ENCODE peak calls at places on chromosome 3, in nine cellular contexts. One of them, this sample, is unnamed.

GRCh38 chr3:77835916-77836315 is 796.0 kb downstream of the ROBO2 start:
- DNase-seq in H9: no peak
- DNase-seq in astrocyte: no peak
- DNase-seq in colonic mucosa: no peak
- DNase-seq in SJSA1: no peak
- DNase-seq in CD4-positive, alpha-beta T cell: no peak
- DNase-seq in tibial nerve: no peak
- DNase-seq in psoas muscle: no peak
- DNase-seq in ovary: no peak
- DNase-seq in this sample: no peak

GRCh38 chr3:131669590-131669989 is 166.8 kb upstream of the MRPL3 start:
- DNase-seq in SJSA1: no peak
- DNase-seq in tibial nerve: no peak
- DNase-seq in CD4-positive, alpha-beta T cell: no peak
- DNase-seq in psoas muscle: no peak
- DNase-seq in colonic mucosa: no peak
- DNase-seq in H9: no peak
- DNase-seq in ovary: no peak
- DNase-seq in astrocyte: no peak
- DNase-seq in this sample: no peak

GRCh38 chr3:171661484-171661883 is 148.8 kb downstream of the PLD1 start:
- DNase-seq in psoas muscle: no peak
- DNase-seq in ovary: no peak
- DNase-seq in tibial nerve: no peak
- DNase-seq in colonic mucosa: no peak
- DNase-seq in CD4-positive, alpha-beta T cell: no peak
- DNase-seq in H9: no peak
- DNase-seq in astrocyte: no peak
- DNase-seq in SJSA1: no peak
- DNase-seq in this sample: no peak

GRCh38 chr3:134985841-134986520 is 190.9 kb downstream of the EPHB1 start:
- DNase-seq in ovary: no peak
- DNase-seq in astrocyte: peak; percentile 2
- DNase-seq in SJSA1: no peak
- DNase-seq in H9: no peak
- DNase-seq in tibial nerve: no peak
- DNase-seq in CD4-positive, alpha-beta T cell: no peak
- DNase-seq in psoas muscle: no peak
- DNase-seq in colonic mucosa: no peak
- DNase-seq in this sample: no peak

GRCh38 chr3:40116478-40117162 is 192.9 kb upstream of the EIF1B start:
- DNase-seq in astrocyte: peak; percentile 69
- DNase-seq in tibial nerve: no peak
- DNase-seq in colonic mucosa: no peak
- DNase-seq in psoas muscle: no peak
- DNase-seq in H9: no peak
- DNase-seq in CD4-positive, alpha-beta T cell: no peak
- DNase-seq in SJSA1: no peak
- DNase-seq in ovary: no peak
- DNase-seq in this sample: no peak

GRCh38 chr3:130582457-130583155 is 65.6 kb downstream of the COL6A6 start:
- DNase-seq in astrocyte: no peak
- DNase-seq in psoas muscle: no peak
- DNase-seq in colonic mucosa: no peak
- DNase-seq in SJSA1: no peak
- DNase-seq in ovary: no peak
- DNase-seq in H9: no peak
- DNase-seq in tibial nerve: no peak
- DNase-seq in CD4-positive, alpha-beta T cell: no peak
- DNase-seq in this sample: no peak

GRCh38 chr3:108136888-108137814 is 46.3 kb upstream of the CD47 start:
- DNase-seq in tibial nerve: no peak
- DNase-seq in astrocyte: no peak
- DNase-seq in SJSA1: no peak
- DNase-seq in psoas muscle: no peak
- DNase-seq in CD4-positive, alpha-beta T cell: no peak
- DNase-seq in ovary: no peak
- DNase-seq in colonic mucosa: no peak
- DNase-seq in H9: no peak
- DNase-seq in this sample: no peak

GRCh38 chr3:88433572-88433971 is 283.8 kb downstream of the C3orf38 start:
- DNase-seq in H9: no peak
- DNase-seq in astrocyte: no peak
- DNase-seq in SJSA1: no peak
- DNase-seq in tibial nerve: no peak
- DNase-seq in ovary: no peak
- DNase-seq in CD4-positive, alpha-beta T cell: no peak
- DNase-seq in colonic mucosa: no peak
- DNase-seq in psoas muscle: no peak
- DNase-seq in this sample: no peak

GRCh38 chr3:139653582-139653981 is 24.2 kb downstream of the NMNAT3 start:
- DNase-seq in H9: no peak
- DNase-seq in psoas muscle: no peak
- DNase-seq in CD4-positive, alpha-beta T cell: no peak
- DNase-seq in SJSA1: no peak
- DNase-seq in ovary: peak; percentile 34
- DNase-seq in colonic mucosa: peak; percentile 30
- DNase-seq in astrocyte: no peak
- DNase-seq in tibial nerve: no peak
- DNase-seq in this sample: no peak

GRCh38 chr3:113534365-113534764 is 2.0 kb downstream of the SIDT1 start:
- DNase-seq in tibial nerve: no peak
- DNase-seq in astrocyte: no peak
- DNase-seq in SJSA1: no peak
- DNase-seq in colonic mucosa: no peak
- DNase-seq in psoas muscle: no peak
- DNase-seq in H9: no peak
- DNase-seq in ovary: no peak
- DNase-seq in CD4-positive, alpha-beta T cell: no peak
- DNase-seq in this sample: no peak

GRCh38 chr3:99923873-99924272 is 106.2 kb downstream of the CMSS1 start:
- DNase-seq in tibial nerve: no peak
- DNase-seq in ovary: no peak
- DNase-seq in CD4-positive, alpha-beta T cell: no peak
- DNase-seq in SJSA1: no peak
- DNase-seq in psoas muscle: no peak
- DNase-seq in colonic mucosa: no peak
- DNase-seq in astrocyte: no peak
- DNase-seq in H9: no peak
- DNase-seq in this sample: no peak

GRCh38 chr3:15645246-15645645 is 43.7 kb downstream of the BTD start:
- DNase-seq in tibial nerve: no peak
- DNase-seq in CD4-positive, alpha-beta T cell: no peak
- DNase-seq in psoas muscle: no peak
- DNase-seq in ovary: no peak
- DNase-seq in astrocyte: no peak
- DNase-seq in colonic mucosa: no peak
- DNase-seq in SJSA1: no peak
- DNase-seq in H9: no peak
- DNase-seq in this sample: no peak

GRCh38 chr3:5012398-5012797 is 33.2 kb downstream of the BHLHE40 start:
- DNase-seq in colonic mucosa: no peak
- DNase-seq in tibial nerve: no peak
- DNase-seq in CD4-positive, alpha-beta T cell: no peak
- DNase-seq in H9: no peak
- DNase-seq in astrocyte: no peak
- DNase-seq in ovary: no peak
- DNase-seq in psoas muscle: no peak
- DNase-seq in SJSA1: no peak
- DNase-seq in this sample: no peak

GRCh38 chr3:183188895-183189462 is 26.4 kb upstream of the LAMP3 start:
- DNase-seq in SJSA1: no peak
- DNase-seq in H9: peak; percentile 71
- DNase-seq in colonic mucosa: peak; percentile 43
- DNase-seq in psoas muscle: peak; percentile 56
- DNase-seq in CD4-positive, alpha-beta T cell: no peak
- DNase-seq in tibial nerve: no peak
- DNase-seq in astrocyte: no peak
- DNase-seq in ovary: peak; percentile 32
- DNase-seq in this sample: no peak

GRCh38 chr3:11536936-11537612 is 106.6 kb downstream of the VGLL4 start:
- DNase-seq in ovary: peak; percentile 16
- DNase-seq in colonic mucosa: no peak
- DNase-seq in CD4-positive, alpha-beta T cell: no peak
- DNase-seq in tibial nerve: no peak
- DNase-seq in H9: no peak
- DNase-seq in astrocyte: no peak
- DNase-seq in SJSA1: no peak
- DNase-seq in psoas muscle: no peak
- DNase-seq in this sample: no peak

GRCh38 chr3:24498796-24499195 is 4.1 kb upstream of the THRB start:
- DNase-seq in tibial nerve: no peak
- DNase-seq in astrocyte: no peak
- DNase-seq in CD4-positive, alpha-beta T cell: no peak
- DNase-seq in SJSA1: no peak
- DNase-seq in colonic mucosa: no peak
- DNase-seq in H9: no peak
- DNase-seq in ovary: no peak
- DNase-seq in psoas muscle: no peak
- DNase-seq in this sample: no peak

GRCh38 chr3:192897005-192897404 is 20.7 kb downstream of the MB21D2 start:
- DNase-seq in CD4-positive, alpha-beta T cell: no peak
- DNase-seq in SJSA1: no peak
- DNase-seq in colonic mucosa: no peak
- DNase-seq in ovary: no peak
- DNase-seq in tibial nerve: no peak
- DNase-seq in astrocyte: no peak
- DNase-seq in H9: no peak
- DNase-seq in psoas muscle: no peak
- DNase-seq in this sample: no peak

DNA sequence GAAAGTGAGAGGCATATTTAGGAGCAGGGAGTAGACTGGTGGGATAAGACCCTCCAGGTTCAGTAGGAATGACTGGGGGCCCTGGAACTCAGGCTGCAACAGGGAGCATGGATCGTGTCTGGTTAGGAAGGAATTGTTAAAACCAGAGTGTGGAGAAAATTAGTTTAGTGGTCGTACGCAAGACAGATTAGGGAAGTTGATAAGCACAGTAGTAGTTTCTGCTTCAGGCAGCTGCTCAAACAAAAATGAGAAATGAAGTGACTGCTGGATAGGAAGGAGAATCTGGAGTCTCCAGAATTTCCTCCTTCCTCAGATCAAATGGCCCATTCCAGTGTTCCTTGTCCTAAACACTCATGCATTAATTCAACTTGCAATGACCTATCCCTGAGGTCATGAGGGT is 11.2 kb downstream of the MYD88 start:
- DNase-seq in astrocyte: no peak
- DNase-seq in psoas muscle: no peak
- DNase-seq in ovary: no peak
- DNase-seq in tibial nerve: no peak
- DNase-seq in SJSA1: no peak
- DNase-seq in CD4-positive, alpha-beta T cell: no peak
- DNase-seq in H9: no peak
- DNase-seq in colonic mucosa: no peak
- DNase-seq in this sample: no peak
- H3K27ac ChIP-seq in astrocyte: no peak overlapping the region
- H3K27ac ChIP-seq in psoas muscle: no peak overlapping the region
- H3K27ac ChIP-seq in ovary: no peak overlapping the region
- H3K27ac ChIP-seq in tibial nerve: peak overlapping the region; percentile 60
- H3K27ac ChIP-seq in SJSA1: no peak overlapping the region
- H3K27ac ChIP-seq in CD4-positive, alpha-beta T cell: no peak overlapping the region
- H3K27ac ChIP-seq in H9: no peak overlapping the region
- H3K27ac ChIP-seq in colonic mucosa: no peak overlapping the region
- H3K27ac ChIP-seq in this sample: no peak overlapping the region

GRCh38 chr3:124131158-124132115 is 139.5 kb upstream of the ROPN1 start:
- DNase-seq in tibial nerve: no peak
- DNase-seq in CD4-positive, alpha-beta T cell: no peak
- DNase-seq in ovary: no peak
- DNase-seq in colonic mucosa: no peak
- DNase-seq in astrocyte: no peak
- DNase-seq in SJSA1: no peak
- DNase-seq in H9: no peak
- DNase-seq in psoas muscle: peak; percentile 52
- DNase-seq in this sample: no peak
- H3K27me3 ChIP-seq in tibial nerve: no peaks in the 10 kb centered on the region
- H3K27me3 ChIP-seq in CD4-positive, alpha-beta T cell: no peaks in the 10 kb centered on the region
- H3K27me3 ChIP-seq in ovary: no peaks in the 10 kb centered on the region
- H3K27me3 ChIP-seq in colonic mucosa: no peaks in the 10 kb centered on the region
- H3K27me3 ChIP-seq in astrocyte: no peaks in the 10 kb centered on the region
- H3K27me3 ChIP-seq in SJSA1: no peaks in the 10 kb centered on the region
- H3K27me3 ChIP-seq in H9: no peaks in the 10 kb centered on the region
- H3K27me3 ChIP-seq in psoas muscle: no peaks in the 10 kb centered on the region
- H3K27me3 ChIP-seq in this sample: no peaks in the 10 kb centered on the region

DNA sequence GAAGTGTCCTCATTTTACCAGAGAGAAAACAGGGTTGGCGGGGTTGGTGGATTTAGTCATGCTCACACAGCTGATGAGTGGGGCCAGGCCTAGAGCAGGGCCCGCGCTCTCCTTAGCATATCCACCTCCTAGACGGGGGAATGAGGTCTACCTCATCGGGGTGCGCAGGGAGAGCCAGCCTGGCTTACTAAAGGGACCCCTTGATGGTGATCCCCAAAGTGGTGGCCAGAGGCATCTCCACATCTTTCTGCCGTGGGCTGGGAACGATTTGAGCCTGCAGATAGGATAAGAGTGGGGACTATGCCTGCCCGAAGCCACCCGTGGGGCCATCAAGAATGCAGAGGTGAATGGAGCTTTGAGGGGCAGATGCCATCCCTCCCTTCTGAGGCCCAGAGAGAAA is 69.4 kb downstream of the UMPS start:
- DNase-seq in H9: no peak
- DNase-seq in ovary: no peak
- DNase-seq in psoas muscle: no peak
- DNase-seq in astrocyte: no peak
- DNase-seq in SJSA1: no peak
- DNase-seq in colonic mucosa: no peak
- DNase-seq in tibial nerve: no peak
- DNase-seq in CD4-positive, alpha-beta T cell: no peak
- DNase-seq in this sample: no peak
- H3K27ac ChIP-seq in H9: no peak overlapping the region
- H3K27ac ChIP-seq in ovary: no peak overlapping the region
- H3K27ac ChIP-seq in psoas muscle: peak overlapping the region; percentile 19
- H3K27ac ChIP-seq in astrocyte: no peak overlapping the region
- H3K27ac ChIP-seq in SJSA1: no peak overlapping the region
- H3K27ac ChIP-seq in colonic mucosa: no peak overlapping the region
- H3K27ac ChIP-seq in tibial nerve: no peak overlapping the region
- H3K27ac ChIP-seq in CD4-positive, alpha-beta T cell: no peak overlapping the region
- H3K27ac ChIP-seq in this sample: peak overlapping the region; percentile 61

GRCh38 chr3:73299184-73299691 is 237.8 kb downstream of the EBLN2 start:
- DNase-seq in colonic mucosa: no peak
- DNase-seq in astrocyte: no peak
- DNase-seq in SJSA1: no peak
- DNase-seq in ovary: no peak
- DNase-seq in tibial nerve: no peak
- DNase-seq in H9: no peak
- DNase-seq in CD4-positive, alpha-beta T cell: no peak
- DNase-seq in psoas muscle: no peak
- DNase-seq in this sample: no peak
- H3K27me3 ChIP-seq in colonic mucosa: no peaks in the 10 kb centered on the region
- H3K27me3 ChIP-seq in astrocyte: peaks cover 12% of the 10 kb centered on the region
- H3K27me3 ChIP-seq in SJSA1: peaks cover 2% of the 10 kb centered on the region
- H3K27me3 ChIP-seq in ovary: no peaks in the 10 kb centered on the region
- H3K27me3 ChIP-seq in tibial nerve: no peaks in the 10 kb centered on the region
- H3K27me3 ChIP-seq in H9: no peaks in the 10 kb centered on the region
- H3K27me3 ChIP-seq in CD4-positive, alpha-beta T cell: no peaks in the 10 kb centered on the region
- H3K27me3 ChIP-seq in psoas muscle: no peaks in the 10 kb centered on the region
- H3K27me3 ChIP-seq in this sample: no peaks in the 10 kb centered on the region

DNA sequence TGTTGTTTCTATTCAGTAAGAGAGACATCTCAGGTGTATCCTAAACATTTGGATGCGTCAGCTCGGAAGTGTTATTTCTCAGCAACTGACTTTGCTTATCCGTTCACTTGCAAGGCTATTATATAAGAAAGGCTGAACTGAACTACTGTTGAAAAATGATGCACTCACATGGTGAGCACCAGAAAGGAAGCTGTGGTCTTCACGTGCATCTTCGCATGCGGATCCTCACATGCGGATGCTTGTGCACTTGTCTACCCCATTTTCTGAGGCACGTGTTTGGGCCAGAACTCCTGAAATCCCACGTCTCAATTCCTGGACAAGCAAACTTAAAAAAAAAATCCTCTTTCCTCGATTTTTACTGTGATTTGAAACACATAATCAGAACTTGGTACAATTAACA is 63.2 kb downstream of the PDZRN3 start:
- DNase-seq in H9: no peak
- DNase-seq in ovary: peak; percentile 36
- DNase-seq in colonic mucosa: no peak
- DNase-seq in SJSA1: no peak
- DNase-seq in tibial nerve: no peak
- DNase-seq in psoas muscle: no peak
- DNase-seq in astrocyte: no peak
- DNase-seq in CD4-positive, alpha-beta T cell: no peak
- DNase-seq in this sample: no peak
- H3K27ac ChIP-seq in H9: no peak overlapping the region
- H3K27ac ChIP-seq in ovary: no peak overlapping the region
- H3K27ac ChIP-seq in colonic mucosa: no peak overlapping the region
- H3K27ac ChIP-seq in SJSA1: no peak overlapping the region
- H3K27ac ChIP-seq in tibial nerve: no peak overlapping the region
- H3K27ac ChIP-seq in psoas muscle: no peak overlapping the region
- H3K27ac ChIP-seq in astrocyte: no peak overlapping the region
- H3K27ac ChIP-seq in CD4-positive, alpha-beta T cell: no peak overlapping the region
- H3K27ac ChIP-seq in this sample: no peak overlapping the region